ENCODE peak calls at places on chromosome 14, in nine cellular contexts. J is MM.1S, O is PC-3, X is OCI-LY7, I is HCT116, A is neural progenitor cell, M is GM23248, C is GM23338, L is SK-N-SH. T is an unnamed sample.

GRCh38 chr14:26775765-26776577 is 178.1 kb upstream of the NOVA1 start:
- DNase-seq in O (peak; percentile 77), I (no peak), A (no peak), M (peak; percentile 71), J (no peak), L (no peak), X (no peak), C (no peak), T (no peak)

GRCh38 chr14:94320243-94320642 is 2.9 kb downstream of the SERPINA6 start:
- DNase-seq in C (peak; percentile 18), M (no peak), X (no peak), L (no peak), A (no peak), O (peak; percentile 6), I (no peak), J (no peak), T (peak; percentile 66)

GRCh38 chr14:26598081-26598671 is 343 bp upstream of the NOVA1 start:
- DNase-seq in O (peak; percentile 77), J (no peak), I (no peak), A (peak; percentile 97), C (peak; percentile 95), L (peak; percentile 87), X (no peak), M (peak; percentile 82), T (peak; percentile 91)

GRCh38 chr14:79659995-79660975 is 551.0 kb downstream of the DIO2 start:
- DNase-seq in X (no peak), M (no peak), L (no peak), O (no peak), J (no peak), A (no peak), I (no peak), C (no peak), T (no peak)

GRCh38 chr14:60310086-60310684 is 61.2 kb downstream of the PPM1A start:
- DNase-seq in J (no peak), A (no peak), M (no peak), O (no peak), L (no peak), C (no peak), I (no peak), X (no peak), T (no peak)

GRCh38 chr14:93068721-93069120 is 47.0 kb downstream of the ITPK1 start:
- DNase-seq in J (no peak), A (no peak), I (no peak), M (no peak), X (no peak), C (no peak), L (no peak), O (no peak), T (no peak)

GRCh38 chr14:29240046-29240445 is 473.5 kb downstream of the FOXG1 start:
- DNase-seq in A (no peak), C (no peak), O (peak; percentile 87), J (no peak), L (no peak), X (no peak), M (peak; percentile 88), I (no peak), T (no peak)

GRCh38 chr14:21220874-21221477 is 48.3 kb downstream of the HNRNPC start:
- DNase-seq in A (no peak), I (no peak), C (no peak), O (no peak), M (peak; percentile 43), L (no peak), J (no peak), X (no peak), T (no peak)

GRCh38 chr14:52706286-52706685 is 714 bp upstream of the PSMC6 start:
- DNase-seq in X (peak; percentile 22), O (peak; percentile 56), J (no peak), C (peak; percentile 21), M (no peak), A (no peak), I (no peak), L (peak; percentile 44), T (peak; percentile 41)

GRCh38 chr14:65214741-65215140 is 112.4 kb upstream of the MAX start:
- DNase-seq in J (no peak), M (no peak), X (no peak), L (no peak), O (no peak), C (no peak), I (no peak), A (no peak), T (no peak)

GRCh38 chr14:33343016-33343415 is 404.3 kb downstream of the NPAS3 start:
- DNase-seq in A (no peak), C (no peak), L (no peak), I (no peak), M (peak; percentile 38), J (no peak), X (no peak), O (peak; percentile 58), T (no peak)

GRCh38 chr14:60238955-60239354 is 10.1 kb upstream of the PPM1A start:
- DNase-seq in L (no peak), J (no peak), A (no peak), O (no peak), X (no peak), I (no peak), C (no peak), M (no peak), T (no peak)

GRCh38 chr14:51269634-51270033 is 29.6 kb downstream of the TMX1 start:
- DNase-seq in L (no peak), M (no peak), C (no peak), A (no peak), J (no peak), I (no peak), X (no peak), O (no peak), T (no peak)

GRCh38 chr14:78164226-78164853 is 5.8 kb upstream of the NRXN3 start:
- DNase-seq in X (peak; percentile 7), O (peak; percentile 24), M (peak; percentile 38), C (peak; percentile 90), I (peak; percentile 12), L (peak; percentile 61), J (no peak), A (peak; percentile 75), T (peak; percentile 58)

GRCh38 chr14:66645716-66646115 is 137.8 kb downstream of the GPHN start:
- DNase-seq in A (no peak), M (no peak), O (peak; percentile 63), J (no peak), X (no peak), I (no peak), C (no peak), L (no peak), T (no peak)

GRCh38 chr14:63867926-63868921 is 15.4 kb downstream of the SYNE2 start:
- DNase-seq in A (no peak), L (no peak), X (peak; percentile 84), M (no peak), O (peak; percentile 51), C (no peak), J (no peak), I (no peak), T (no peak)

GRCh38 chr14:93834739-93835383 is 46.6 kb upstream of the PRIMA1 start:
- DNase-seq in O (peak; percentile 19), X (no peak), M (no peak), L (no peak), J (no peak), C (no peak), I (no peak), A (no peak), T (no peak)

GRCh38 chr14:70317969-70318634 is 41.4 kb downstream of the COX16 start:
- DNase-seq in O (peak; percentile 73), C (peak; percentile 82), I (peak; percentile 38), J (no peak), A (peak; percentile 84), M (peak; percentile 61), X (peak; percentile 9), L (peak; percentile 63), T (peak; percentile 81)

GRCh38 chr14:68975667-68976066 is 3.4 kb downstream of the ACTN1 start:
- DNase-seq in L (no peak), C (no peak), A (no peak), I (no peak), J (no peak), X (no peak), M (peak; percentile 92), O (no peak), T (peak; percentile 54)
- TF ChIP-seq EZH2phosphoT487 in L (no peak), C (no peak), A (no peak), I (no peak), J (no peak), X (no peak), M (no peak), O (no peak), T (no peak)

GRCh38 chr14:31895206-31895605 is 181.9 kb upstream of the ARHGAP5 start:
- DNase-seq in M (peak; percentile 91), J (no peak), A (no peak), L (no peak), X (no peak), C (no peak), I (no peak), O (peak; percentile 84), T (peak; percentile 26)
- TF ChIP-seq EZH2phosphoT487 in M (no peak), J (no peak), A (no peak), L (no peak), X (no peak), C (no peak), I (no peak), O (no peak), T (no peak)

DNA sequence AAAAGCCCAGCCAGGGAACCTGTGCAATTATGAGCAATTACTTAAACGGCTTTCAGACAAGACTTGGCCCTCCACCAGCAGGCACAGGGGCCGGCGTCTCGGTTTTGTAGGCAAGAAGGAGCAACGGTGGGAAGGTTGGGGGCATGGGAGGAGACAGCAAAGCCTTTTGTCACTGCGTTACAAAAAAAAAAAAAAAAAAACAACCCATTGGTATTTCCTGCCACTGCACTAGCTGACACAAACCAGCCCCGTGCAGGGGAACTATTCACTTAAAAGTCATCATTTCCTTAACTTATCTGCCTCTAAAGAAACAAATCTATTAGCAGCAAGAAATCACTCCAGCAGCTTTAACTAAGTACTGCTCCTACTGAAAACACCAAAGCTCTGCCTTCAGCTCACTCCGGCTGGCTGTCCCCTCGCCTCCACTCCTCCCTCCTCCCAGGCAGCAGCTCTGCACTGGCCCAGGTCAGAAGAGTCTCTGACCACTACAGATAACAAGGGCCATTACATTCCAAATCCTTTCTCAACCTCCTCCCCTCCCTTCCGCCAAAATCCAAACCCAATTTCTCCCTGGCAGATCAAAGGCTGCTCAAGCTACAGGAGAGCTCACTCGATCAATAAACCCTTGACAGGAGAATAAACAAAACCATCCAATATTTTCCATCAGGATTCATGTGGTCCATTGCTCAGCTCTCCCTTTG is 105.2 kb upstream of the CDKN3 start:
- DNase-seq in X (no peak), L (no peak), C (peak; percentile 24), M (no peak), I (no peak), A (peak; percentile 59), O (no peak), J (no peak), T (no peak)
- TF ChIP-seq EZH2phosphoT487 in X (no peak), L (no peak), C (no peak), M (no peak), I (no peak), A (no peak), O (no peak), J (no peak), T (no peak)

DNA sequence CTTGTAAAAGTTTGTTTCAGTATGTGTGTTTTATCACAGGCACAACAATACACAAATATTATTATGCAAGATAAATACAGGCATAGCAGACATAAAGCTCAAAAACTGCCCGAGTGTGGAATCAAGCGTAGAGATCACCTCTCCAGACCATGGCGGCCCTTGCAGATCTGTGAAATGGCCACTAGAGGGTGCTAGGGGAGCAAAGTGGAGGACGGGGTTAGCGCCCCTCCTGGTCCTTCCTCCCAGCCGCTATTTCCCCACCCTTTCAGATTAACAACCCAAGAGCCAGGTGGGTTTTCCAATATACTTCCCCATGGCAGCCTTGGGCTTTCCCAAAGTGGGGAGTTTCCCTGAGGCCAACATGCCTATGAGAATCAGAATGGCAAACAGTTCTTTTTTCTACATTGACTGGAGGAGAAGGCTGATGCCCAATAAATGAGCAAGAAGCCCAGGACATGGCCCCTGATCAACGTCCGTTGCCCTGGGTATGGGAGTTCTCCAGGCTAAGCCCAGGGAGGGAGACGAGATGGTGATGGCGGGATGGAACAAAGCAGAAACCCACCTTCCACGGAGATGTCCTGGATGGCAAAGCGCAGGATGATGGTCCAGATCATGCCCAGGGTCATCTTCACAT is 67.4 kb downstream of the ACTN1 start:
- DNase-seq in C (peak; percentile 97), I (peak; percentile 54), X (peak; percentile 82), A (peak; percentile 92), J (peak; percentile 36), L (peak; percentile 92), M (peak; percentile 83), O (peak; percentile 91), T (peak; percentile 89)
- TF ChIP-seq EZH2phosphoT487 in C (no peak), I (no peak), X (no peak), A (no peak), J (no peak), L (no peak), M (no peak), O (no peak), T (no peak)